ENCODE peak calls at places on chromosomes 2 and 18, in six cellular contexts. I is prostate gland, Q is transverse colon, W is stomach, K is upper lobe of left lung, D is sigmoid colon. N is an unnamed sample.
A peak's percentile ranks its signal among the peaks of the same experiment; 100 is the strongest.

GRCh38 chr2:216740557-216741222 is 45.3 kb upstream of the IGFBP5 start:
- DNase-seq in I (no peak), Q (no peak), W (no peak), K (no peak), D (peak; percentile 89), N (no peak)

GRCh38 chr2:11011359-11011758 is 99.6 kb downstream of the KCNF1 start:
- DNase-seq in I (no peak), Q (no peak), W (no peak), K (no peak), D (no peak), N (no peak)

GRCh38 chr2:104312684-104313083 is 541.2 kb upstream of the POU3F3 start:
- DNase-seq in I (no peak), Q (no peak), W (no peak), K (no peak), D (no peak), N (no peak)

GRCh38 chr18:65704051-65704450 is 46.8 kb upstream of the CDH7 start:
- DNase-seq in I (no peak), Q (no peak), W (no peak), K (no peak), D (no peak), N (no peak)

GRCh38 chr2:85656468-85656867 is 11.5 kb downstream of the SFTPB start:
- DNase-seq in I (no peak), Q (no peak), W (no peak), K (peak; percentile 48), D (no peak), N (no peak)

GRCh38 chr2:150125708-150126107 is 361.8 kb downstream of the RND3 start:
- DNase-seq in I (no peak), Q (no peak), W (no peak), K (no peak), D (no peak), N (no peak)

GRCh38 chr2:219059375-219059724 is 1.4 kb downstream of the IHH start:
- DNase-seq in I (no peak), Q (no peak), W (no peak), K (no peak), D (no peak), N (no peak)

GRCh38 chr2:239876241-239876947 is 148.7 kb downstream of the NDUFA10 start:
- DNase-seq in I (no peak), Q (no peak), W (peak; percentile 16), K (peak; percentile 17), D (no peak), N (no peak)

GRCh38 chr2:236664131-236664530 is 94.5 kb downstream of the ACKR3 start:
- DNase-seq in I (no peak), Q (no peak), W (no peak), K (no peak), D (no peak), N (no peak)

GRCh38 chr2:242030226-242030575 is 160.7 kb downstream of the RTP5 start:
- DNase-seq in I (no peak), Q (no peak), W (no peak), K (peak; percentile 12), D (peak; percentile 36), N (no peak)

GRCh38 chr2:199279146-199279545 is 178.6 kb downstream of the SATB2 start:
- DNase-seq in I (no peak), Q (no peak), W (no peak), K (no peak), D (no peak), N (no peak)

GRCh38 chr2:26144031-26144430 is 28.9 kb upstream of the GAREM2 start:
- DNase-seq in I (no peak), Q (peak; percentile 54), W (no peak), K (no peak), D (no peak), N (no peak)

GRCh38 chr2:26141145-26141769 is 31.6 kb upstream of the GAREM2 start:
- DNase-seq in I (no peak), Q (no peak), W (no peak), K (no peak), D (no peak), N (no peak)

GRCh38 chr2:26144953-26145680 is 27.8 kb upstream of the GAREM2 start:
- DNase-seq in I (peak; percentile 57), Q (peak; percentile 64), W (peak; percentile 63), K (peak; percentile 60), D (no peak), N (peak; percentile 31)

GRCh38 chr2:26136431-26136830 is 36.5 kb upstream of the GAREM2 start:
- DNase-seq in I (no peak), Q (no peak), W (no peak), K (no peak), D (no peak), N (no peak)

DNA sequence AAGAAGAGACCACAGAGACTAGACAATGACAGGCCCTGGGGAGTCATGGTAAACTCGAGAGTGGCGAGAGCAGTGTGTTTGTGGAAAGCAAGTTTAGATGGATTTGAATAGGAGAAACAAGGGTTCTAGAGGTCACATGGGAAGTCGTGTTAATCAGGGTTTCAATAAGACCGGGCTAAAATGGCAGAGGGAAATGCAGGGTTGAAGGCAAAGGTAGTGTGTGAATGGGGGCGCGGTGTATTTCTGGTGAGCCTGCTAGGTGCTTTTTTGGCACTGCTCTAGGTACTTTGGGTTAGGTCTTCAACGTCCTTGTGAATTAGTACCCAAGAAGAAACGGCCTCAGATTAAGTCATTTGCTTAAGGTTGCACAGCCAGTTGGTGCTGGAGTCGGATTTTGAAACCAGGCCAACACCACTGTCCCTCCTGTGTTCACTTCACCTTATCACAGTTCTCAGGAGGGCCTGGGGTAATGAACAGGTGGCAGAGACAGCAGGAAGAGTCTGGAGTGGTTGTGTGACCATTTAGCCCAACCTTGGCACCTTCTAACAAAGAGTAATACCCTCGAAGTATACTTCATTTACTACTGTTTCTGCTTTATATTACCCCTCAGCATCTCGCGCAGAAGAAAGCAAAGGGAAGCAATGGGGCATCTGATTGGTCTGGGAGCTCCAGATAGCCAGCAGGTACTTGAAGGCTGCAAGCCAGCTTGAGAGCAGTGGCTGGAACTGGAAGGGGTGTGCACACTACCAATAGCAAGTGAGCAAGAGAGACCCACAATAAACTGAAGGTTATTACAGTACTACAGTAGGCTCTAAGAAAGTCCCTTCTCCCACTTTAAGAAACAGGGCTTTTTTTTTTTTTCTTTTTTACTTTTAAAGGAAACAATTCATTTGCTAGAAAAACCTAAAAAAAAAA is 33.4 kb upstream of the GAREM2 start:
- DNase-seq in I (no peak), Q (peak; percentile 43), W (peak; percentile 48), K (no peak), D (no peak), N (no peak)
- TF ChIP-seq POLR2A in I (no peak), Q (no peak), W (no peak), K (no peak), D (no peak), N (no peak)

DNA sequence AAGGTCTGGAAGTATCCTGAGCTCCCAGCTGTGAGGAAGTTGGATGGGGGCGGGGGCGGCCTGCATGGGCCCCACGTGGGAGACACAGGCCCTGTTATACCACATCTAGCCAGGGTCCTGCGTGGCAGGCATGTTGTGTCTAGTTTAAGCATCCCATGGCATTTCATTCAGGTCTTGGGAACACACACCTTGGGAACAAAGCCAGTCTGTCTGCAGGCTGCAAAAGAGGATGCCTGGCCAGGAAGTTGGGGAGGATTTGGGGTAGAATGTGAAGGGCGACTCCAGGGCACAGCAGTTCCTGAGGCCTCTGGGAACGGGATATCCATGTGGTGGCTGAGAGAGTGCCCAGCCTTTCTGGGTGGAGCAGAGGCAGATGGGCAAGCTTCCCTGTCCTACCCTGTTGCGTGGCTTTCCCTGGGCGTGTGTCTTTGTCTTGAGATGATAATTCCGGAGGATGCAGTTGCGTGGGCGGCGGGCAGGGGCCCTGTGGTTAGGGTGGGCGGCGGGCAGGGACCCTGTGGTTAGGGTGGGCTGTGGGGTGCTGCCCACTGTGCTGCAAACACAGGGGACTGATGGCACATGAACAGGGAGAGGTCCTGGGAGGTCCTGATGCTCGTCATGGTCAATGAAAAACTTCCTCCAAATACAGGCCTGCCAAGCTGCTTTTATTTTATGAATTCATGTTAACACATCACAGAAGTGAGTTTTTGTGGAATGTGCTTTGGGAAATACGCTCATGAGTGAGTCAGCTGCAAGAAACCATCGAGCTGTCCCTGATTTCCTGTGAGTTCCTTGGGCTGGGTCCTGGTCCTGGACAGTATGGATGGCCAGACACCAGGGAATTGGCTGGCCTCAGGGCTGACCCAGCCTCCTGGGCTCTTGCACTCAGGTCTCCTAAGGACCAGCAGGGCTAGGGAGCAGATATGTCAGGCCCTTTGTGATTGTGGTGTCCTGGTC is 90.0 kb upstream of the HS6ST1 start:
- DNase-seq in I (peak; percentile 83), Q (no peak), W (peak; percentile 15), K (peak; percentile 10), D (no peak), N (no peak)
- TF ChIP-seq POLR2AphosphoS5 in I (peak; percentile 80), Q (no peak), W (no peak), K (no peak), D (no peak), N (no peak)

DNA sequence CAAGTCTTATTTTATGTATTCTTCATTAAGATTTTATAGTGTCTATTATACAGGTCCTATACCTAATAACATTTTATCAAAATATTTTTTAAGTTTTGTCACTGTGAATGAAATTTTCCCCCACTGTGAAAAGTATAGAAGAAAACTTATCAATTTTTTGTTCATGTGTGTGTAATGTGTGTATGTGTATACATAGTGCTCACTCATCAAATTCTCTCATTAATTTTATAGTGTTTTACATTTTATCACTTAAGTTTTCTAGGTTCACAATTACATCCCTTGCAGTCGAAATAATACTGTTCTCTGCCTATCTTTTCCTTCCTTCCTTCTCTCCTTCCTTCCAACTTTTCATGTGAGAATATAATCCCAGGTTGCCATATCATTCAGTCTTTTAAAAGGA is 93.2 kb upstream of the FBXO11 start:
- DNase-seq in I (no peak), Q (no peak), W (no peak), K (no peak), D (no peak), N (no peak)
- TF ChIP-seq POLR2A in I (no peak), Q (no peak), W (no peak), K (no peak), D (no peak), N (no peak)

GRCh38 chr2:66251520-66251919 is 183.4 kb upstream of the MEIS1 start:
- DNase-seq in I (no peak), Q (no peak), W (no peak), K (no peak), D (no peak), N (no peak)
- TF ChIP-seq POLR2AphosphoS5 in I (no peak), Q (no peak), W (no peak), K (no peak), D (no peak), N (no peak)

DNA sequence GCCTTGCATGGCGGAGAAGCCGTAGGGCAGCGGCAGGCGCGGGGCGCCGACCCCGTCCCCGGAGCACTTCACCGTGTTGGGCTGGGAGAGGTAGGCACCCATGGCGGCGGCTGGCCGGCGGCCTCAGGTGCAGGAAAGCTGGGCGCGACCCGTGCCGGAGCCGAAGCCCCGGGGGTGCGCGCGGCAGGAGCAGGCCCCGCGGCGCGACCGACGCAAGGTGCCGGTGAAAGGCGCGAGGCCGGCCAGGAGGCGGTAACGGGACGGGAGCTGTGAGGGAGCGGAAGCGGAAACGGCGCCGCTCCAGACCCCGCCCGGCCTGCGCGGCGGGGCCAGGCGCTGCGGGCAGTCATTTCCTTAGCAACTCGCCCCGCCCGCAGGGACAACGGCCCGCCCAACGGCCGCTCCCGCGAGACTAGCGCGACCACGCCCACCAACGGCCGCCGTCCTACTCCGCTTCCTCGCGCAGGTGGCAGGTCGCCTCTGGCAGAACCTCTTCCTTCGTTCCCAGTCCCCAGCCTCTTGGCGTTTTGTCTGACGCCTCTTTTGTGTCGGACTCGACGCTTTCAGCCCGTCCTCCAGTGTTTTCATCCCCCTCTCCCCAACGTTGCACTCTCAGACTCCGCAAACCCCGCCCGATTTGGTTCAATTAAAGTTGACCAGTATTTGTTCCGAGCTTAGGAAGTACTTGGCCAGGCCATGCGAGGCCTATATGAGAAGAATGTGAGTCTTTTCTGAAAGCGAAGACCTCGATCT is at the start of gene PPM1G:
- DNase-seq in I (peak; percentile 95), Q (peak; percentile 98), W (peak; percentile 97), K (peak; percentile 95), D (peak; percentile 97), N (peak; percentile 88)
- TF ChIP-seq POLR2A in I (peak; percentile 59), Q (peak; percentile 73), W (no peak), K (peak; percentile 81), D (peak; percentile 37), N (peak; percentile 94)

GRCh38 chr18:9825571-9826073 is 60.2 kb upstream of the TXNDC2 start:
- DNase-seq in I (peak; percentile 71), Q (peak; percentile 68), W (no peak), K (peak; percentile 76), D (no peak), N (no peak)
- TF ChIP-seq POLR2AphosphoS5 in I (peak; percentile 89), Q (peak; percentile 77), W (no peak), K (peak; percentile 55), D (peak; percentile 81), N (no peak)